ENCODE peak calls at places on chromosomes 16 and 17, in nine cellular contexts. One of them, this sample, is unnamed.

GRCh38 chr17:62778990-62779681 is 29.0 kb downstream of the MARCHF10 start:
- DNase-seq in adrenal gland: no peak
- DNase-seq in endothelial cell of umbilical vein: no peak
- DNase-seq in ovary: no peak
- DNase-seq in A549: peak
- DNase-seq in body of pancreas: peak
- DNase-seq in transverse colon: peak
- DNase-seq in stomach: peak
- DNase-seq in uterus: peak
- DNase-seq in this sample: no peak

GRCh38 chr17:61635913-61636432 is 45.0 kb upstream of the NACA2 start:
- DNase-seq in endothelial cell of umbilical vein: peak
- DNase-seq in body of pancreas: peak
- DNase-seq in ovary: no peak
- DNase-seq in adrenal gland: peak
- DNase-seq in uterus: no peak
- DNase-seq in A549: no peak
- DNase-seq in transverse colon: peak
- DNase-seq in stomach: peak
- DNase-seq in this sample: peak

GRCh38 chr16:69932228-69932627 is 18.9 kb upstream of the CLEC18A start:
- DNase-seq in adrenal gland: no peak
- DNase-seq in body of pancreas: no peak
- DNase-seq in transverse colon: no peak
- DNase-seq in ovary: no peak
- DNase-seq in stomach: no peak
- DNase-seq in A549: no peak
- DNase-seq in endothelial cell of umbilical vein: no peak
- DNase-seq in uterus: no peak
- DNase-seq in this sample: no peak

GRCh38 chr17:43791589-43791988 is 11.4 kb downstream of the CFAP97D1 start:
- DNase-seq in body of pancreas: peak
- DNase-seq in A549: no peak
- DNase-seq in adrenal gland: no peak
- DNase-seq in endothelial cell of umbilical vein: peak
- DNase-seq in transverse colon: no peak
- DNase-seq in ovary: no peak
- DNase-seq in stomach: no peak
- DNase-seq in uterus: no peak
- DNase-seq in this sample: no peak

GRCh38 chr17:49969794-49970389 is 902 bp downstream of the DLX4 start:
- DNase-seq in adrenal gland: no peak
- DNase-seq in uterus: no peak
- DNase-seq in transverse colon: no peak
- DNase-seq in ovary: no peak
- DNase-seq in endothelial cell of umbilical vein: no peak
- DNase-seq in A549: no peak
- DNase-seq in body of pancreas: no peak
- DNase-seq in stomach: no peak
- DNase-seq in this sample: no peak

GRCh38 chr16:57679016-57679415 is 10.9 kb downstream of the ADGRG3 start:
- DNase-seq in stomach: no peak
- DNase-seq in endothelial cell of umbilical vein: no peak
- DNase-seq in ovary: no peak
- DNase-seq in uterus: no peak
- DNase-seq in adrenal gland: no peak
- DNase-seq in body of pancreas: no peak
- DNase-seq in A549: no peak
- DNase-seq in transverse colon: no peak
- DNase-seq in this sample: no peak

GRCh38 chr16:88468289-88469129 is 15.4 kb downstream of the ZFPM1 start:
- DNase-seq in ovary: no peak
- DNase-seq in transverse colon: no peak
- DNase-seq in stomach: peak
- DNase-seq in endothelial cell of umbilical vein: peak
- DNase-seq in adrenal gland: peak
- DNase-seq in A549: peak
- DNase-seq in body of pancreas: peak
- DNase-seq in uterus: no peak
- DNase-seq in this sample: peak

GRCh38 chr17:37089998-37090397 is 141.2 kb downstream of the AATF start:
- DNase-seq in adrenal gland: no peak
- DNase-seq in body of pancreas: no peak
- DNase-seq in uterus: no peak
- DNase-seq in stomach: no peak
- DNase-seq in endothelial cell of umbilical vein: peak
- DNase-seq in transverse colon: no peak
- DNase-seq in ovary: no peak
- DNase-seq in A549: no peak
- DNase-seq in this sample: no peak

GRCh38 chr17:57672205-57672632 is 72.9 kb downstream of the CCDC182 start:
- DNase-seq in stomach: no peak
- DNase-seq in uterus: no peak
- DNase-seq in A549: no peak
- DNase-seq in transverse colon: no peak
- DNase-seq in body of pancreas: no peak
- DNase-seq in ovary: no peak
- DNase-seq in adrenal gland: no peak
- DNase-seq in endothelial cell of umbilical vein: no peak
- DNase-seq in this sample: no peak

GRCh38 chr17:60314423-60314822 is 77.5 kb downstream of the USP32 start:
- DNase-seq in ovary: no peak
- DNase-seq in A549: no peak
- DNase-seq in body of pancreas: no peak
- DNase-seq in stomach: no peak
- DNase-seq in adrenal gland: no peak
- DNase-seq in uterus: no peak
- DNase-seq in transverse colon: no peak
- DNase-seq in endothelial cell of umbilical vein: no peak
- DNase-seq in this sample: no peak

GRCh38 chr17:728911-729310 is 3.5 kb upstream of the TLCD3A start:
- DNase-seq in stomach: peak
- DNase-seq in A549: no peak
- DNase-seq in body of pancreas: no peak
- DNase-seq in uterus: no peak
- DNase-seq in endothelial cell of umbilical vein: no peak
- DNase-seq in adrenal gland: no peak
- DNase-seq in ovary: no peak
- DNase-seq in transverse colon: no peak
- DNase-seq in this sample: no peak

GRCh38 chr17:37742762-37743611 is 1.9 kb downstream of the HNF1B start:
- DNase-seq in A549: peak
- DNase-seq in uterus: no peak
- DNase-seq in stomach: peak
- DNase-seq in endothelial cell of umbilical vein: no peak
- DNase-seq in ovary: no peak
- DNase-seq in transverse colon: peak
- DNase-seq in body of pancreas: peak
- DNase-seq in adrenal gland: no peak
- DNase-seq in this sample: peak

GRCh38 chr17:40065041-40065770 is 2.4 kb downstream of the THRA start:
- DNase-seq in ovary: peak
- DNase-seq in uterus: no peak
- DNase-seq in adrenal gland: peak
- DNase-seq in endothelial cell of umbilical vein: peak
- DNase-seq in body of pancreas: peak
- DNase-seq in stomach: no peak
- DNase-seq in A549: no peak
- DNase-seq in transverse colon: no peak
- DNase-seq in this sample: no peak

GRCh38 chr17:40061532-40062038 is 1.2 kb upstream of the THRA start:
- DNase-seq in A549: no peak
- DNase-seq in adrenal gland: no peak
- DNase-seq in body of pancreas: no peak
- DNase-seq in endothelial cell of umbilical vein: no peak
- DNase-seq in ovary: no peak
- DNase-seq in stomach: no peak
- DNase-seq in transverse colon: peak
- DNase-seq in uterus: no peak
- DNase-seq in this sample: no peak

GRCh38 chr17:40062347-40063033 is at the start of gene THRA:
- DNase-seq in ovary: peak
- DNase-seq in stomach: peak
- DNase-seq in adrenal gland: peak
- DNase-seq in A549: peak
- DNase-seq in body of pancreas: peak
- DNase-seq in uterus: peak
- DNase-seq in transverse colon: peak
- DNase-seq in endothelial cell of umbilical vein: no peak
- DNase-seq in this sample: peak

GRCh38 chr17:40063915-40064531 is 1.3 kb downstream of the THRA start:
- DNase-seq in body of pancreas: no peak
- DNase-seq in ovary: no peak
- DNase-seq in A549: no peak
- DNase-seq in transverse colon: no peak
- DNase-seq in stomach: no peak
- DNase-seq in endothelial cell of umbilical vein: no peak
- DNase-seq in adrenal gland: peak
- DNase-seq in uterus: no peak
- DNase-seq in this sample: peak

GRCh38 chr17:40063034-40063765 is 435 bp downstream of the THRA start:
- DNase-seq in A549: no peak
- DNase-seq in stomach: peak
- DNase-seq in endothelial cell of umbilical vein: peak
- DNase-seq in uterus: peak
- DNase-seq in transverse colon: peak
- DNase-seq in adrenal gland: peak
- DNase-seq in ovary: peak
- DNase-seq in body of pancreas: peak
- DNase-seq in this sample: peak
- TF ChIP-seq POLR2A in A549: no peak
- TF ChIP-seq POLR2A in stomach: no peak
- TF ChIP-seq POLR2A in endothelial cell of umbilical vein: no peak
- TF ChIP-seq POLR2A in uterus: peak
- TF ChIP-seq POLR2A in transverse colon: peak
- TF ChIP-seq POLR2A in adrenal gland: peak
- TF ChIP-seq POLR2A in ovary: peak
- TF ChIP-seq POLR2A in body of pancreas: peak
- TF ChIP-seq POLR2A in this sample: no peak

GRCh38 chr16:84085774-84086173 is 31.0 kb downstream of the MBTPS1 start:
- DNase-seq in endothelial cell of umbilical vein: no peak
- DNase-seq in uterus: no peak
- DNase-seq in stomach: no peak
- DNase-seq in body of pancreas: no peak
- DNase-seq in ovary: no peak
- DNase-seq in adrenal gland: no peak
- DNase-seq in A549: no peak
- DNase-seq in transverse colon: no peak
- DNase-seq in this sample: peak

GRCh38 chr16:84086357-84086756 is 30.4 kb downstream of the MBTPS1 start:
- DNase-seq in A549: no peak
- DNase-seq in adrenal gland: no peak
- DNase-seq in ovary: no peak
- DNase-seq in transverse colon: no peak
- DNase-seq in uterus: no peak
- DNase-seq in body of pancreas: no peak
- DNase-seq in endothelial cell of umbilical vein: no peak
- DNase-seq in stomach: no peak
- DNase-seq in this sample: no peak

GRCh38 chr16:84084570-84085270 is 32.0 kb downstream of the MBTPS1 start:
- DNase-seq in transverse colon: peak
- DNase-seq in body of pancreas: peak
- DNase-seq in A549: peak
- DNase-seq in adrenal gland: peak
- DNase-seq in ovary: peak
- DNase-seq in endothelial cell of umbilical vein: peak
- DNase-seq in stomach: peak
- DNase-seq in uterus: no peak
- DNase-seq in this sample: peak

GRCh38 chr16:84086996-84087395 is 29.7 kb downstream of the MBTPS1 start:
- DNase-seq in stomach: no peak
- DNase-seq in adrenal gland: no peak
- DNase-seq in body of pancreas: no peak
- DNase-seq in transverse colon: no peak
- DNase-seq in A549: no peak
- DNase-seq in uterus: no peak
- DNase-seq in ovary: no peak
- DNase-seq in endothelial cell of umbilical vein: no peak
- DNase-seq in this sample: no peak

GRCh38 chr16:84085271-84085667 is 31.5 kb downstream of the MBTPS1 start:
- DNase-seq in adrenal gland: no peak
- DNase-seq in uterus: no peak
- DNase-seq in transverse colon: no peak
- DNase-seq in ovary: no peak
- DNase-seq in body of pancreas: no peak
- DNase-seq in stomach: no peak
- DNase-seq in endothelial cell of umbilical vein: no peak
- DNase-seq in A549: no peak
- DNase-seq in this sample: no peak
- TF ChIP-seq POLR2A in adrenal gland: no peak
- TF ChIP-seq POLR2A in uterus: no peak
- TF ChIP-seq POLR2A in transverse colon: no peak
- TF ChIP-seq POLR2A in ovary: no peak
- TF ChIP-seq POLR2A in body of pancreas: no peak
- TF ChIP-seq POLR2A in stomach: no peak
- TF ChIP-seq POLR2A in endothelial cell of umbilical vein: no peak
- TF ChIP-seq POLR2A in A549: no peak
- TF ChIP-seq POLR2A in this sample: no peak

GRCh38 chr17:66892286-66892685 is 57.4 kb downstream of the CACNG5 start:
- DNase-seq in A549: no peak
- DNase-seq in endothelial cell of umbilical vein: no peak
- DNase-seq in uterus: no peak
- DNase-seq in adrenal gland: no peak
- DNase-seq in body of pancreas: no peak
- DNase-seq in ovary: no peak
- DNase-seq in transverse colon: no peak
- DNase-seq in stomach: no peak
- DNase-seq in this sample: no peak
- TF ChIP-seq POLR2A in A549: no peak
- TF ChIP-seq POLR2A in endothelial cell of umbilical vein: no peak
- TF ChIP-seq POLR2A in uterus: no peak
- TF ChIP-seq POLR2A in adrenal gland: no peak
- TF ChIP-seq POLR2A in body of pancreas: no peak
- TF ChIP-seq POLR2A in ovary: no peak
- TF ChIP-seq POLR2A in transverse colon: no peak
- TF ChIP-seq POLR2A in stomach: no peak
- TF ChIP-seq POLR2A in this sample: no peak

DNA sequence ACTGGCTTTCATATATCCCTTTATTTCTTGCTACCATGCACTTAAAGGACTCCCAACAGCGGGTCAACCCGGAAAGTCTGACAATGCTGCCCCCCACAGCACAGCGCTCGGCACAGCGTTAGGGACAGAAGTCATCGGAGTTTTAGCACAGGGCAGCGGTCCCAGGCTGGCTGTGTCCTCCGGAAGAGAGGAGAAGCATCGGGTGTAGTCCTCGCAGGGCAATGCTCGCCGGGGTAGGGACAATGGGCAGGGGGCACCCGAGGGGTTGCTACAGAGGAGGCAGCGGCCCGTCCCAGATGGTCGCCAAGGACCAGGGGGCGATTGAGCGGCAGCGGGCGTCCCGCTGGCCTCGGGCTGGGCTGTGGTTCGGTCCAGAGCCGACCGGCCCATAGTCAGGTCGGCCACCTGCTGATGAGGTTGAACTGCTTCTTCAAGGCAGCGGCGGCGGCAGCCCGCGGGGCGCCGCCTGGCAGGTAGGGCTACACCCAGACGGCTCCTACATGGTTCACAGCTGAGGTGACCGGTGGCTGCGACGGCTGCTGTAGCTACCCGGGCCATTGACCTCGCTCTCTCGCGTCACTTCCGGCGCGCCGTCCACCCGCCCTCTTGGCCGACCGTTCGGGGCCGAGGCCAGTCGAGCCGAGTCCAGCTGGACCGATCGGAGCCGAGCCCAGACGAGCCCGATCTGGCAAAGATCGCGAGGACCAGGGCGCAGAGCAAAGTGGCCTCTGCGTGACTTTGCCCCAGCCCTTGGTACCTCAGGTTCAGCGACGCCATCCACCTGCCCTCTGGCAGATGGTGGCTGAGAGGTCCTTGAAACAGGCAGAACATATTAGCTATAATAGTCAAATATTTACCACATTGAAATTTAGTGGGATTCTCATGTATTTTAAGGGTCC is 4.7 kb upstream of the LCMT1 start:
- DNase-seq in A549: peak
- DNase-seq in endothelial cell of umbilical vein: peak
- DNase-seq in transverse colon: peak
- DNase-seq in adrenal gland: peak
- DNase-seq in stomach: peak
- DNase-seq in uterus: peak
- DNase-seq in body of pancreas: peak
- DNase-seq in ovary: peak
- DNase-seq in this sample: peak
- TF ChIP-seq POLR2A in A549: peak
- TF ChIP-seq POLR2A in endothelial cell of umbilical vein: peak
- TF ChIP-seq POLR2A in transverse colon: peak
- TF ChIP-seq POLR2A in adrenal gland: peak
- TF ChIP-seq POLR2A in stomach: no peak
- TF ChIP-seq POLR2A in uterus: peak
- TF ChIP-seq POLR2A in body of pancreas: peak
- TF ChIP-seq POLR2A in ovary: peak
- TF ChIP-seq POLR2A in this sample: peak